ENCODE peak calls at places on chromosomes 1 and 21, in five cellular contexts. H is putamen; I is esophagus squamous epithelium; A is GM04504; X is activated naive CD4-positive, alpha-beta T cell. V is an unnamed sample.

GRCh38 chr1:185441608-185442007 is 124.6 kb upstream of the IVNS1ABP start:
- DNase-seq in H (no peak), I (no peak), A (no peak), X (no peak), V (no peak)

GRCh38 chr1:77514871-77515776 is 167.3 kb downstream of the ZZZ3 start:
- DNase-seq in H (peak), I (no peak), A (no peak), X (no peak), V (no peak)

GRCh38 chr21:46155514-46156377 is at the start of gene FTCD:
- DNase-seq in H (no peak), I (no peak), A (no peak), X (no peak), V (no peak)

GRCh38 chr1:52098139-52098871 is 42.2 kb downstream of the BTF3L4 start:
- DNase-seq in H (no peak), I (no peak), A (no peak), X (no peak), V (no peak)

GRCh38 chr1:13878001-13878400 is 178.0 kb downstream of the PRDM2 start:
- DNase-seq in H (no peak), I (no peak), A (no peak), X (no peak), V (no peak)

GRCh38 chr1:200306954-200307754 is 102.7 kb downstream of the ZNF281 start:
- DNase-seq in H (no peak), I (no peak), A (no peak), X (no peak), V (no peak)

GRCh38 chr1:225467193-225468020 is 39.6 kb upstream of the LBR start:
- DNase-seq in H (no peak), I (peak), A (no peak), X (peak), V (peak)

GRCh38 chr1:146007048-146007784 is 10.8 kb upstream of the TXNIP start:
- DNase-seq in H (peak), I (no peak), A (peak), X (peak), V (no peak)

GRCh38 chr1:220511183-220511582 is 16.8 kb upstream of the MARK1 start:
- DNase-seq in H (no peak), I (no peak), A (no peak), X (no peak), V (no peak)

GRCh38 chr1:185016880-185017279 is 28.5 kb upstream of the RNF2 start:
- DNase-seq in H (no peak), I (no peak), A (no peak), X (no peak), V (no peak)

GRCh38 chr1:199308349-199308846 is 669.6 kb downstream of the PTPRC start:
- DNase-seq in H (no peak), I (no peak), A (no peak), X (no peak), V (no peak)

GRCh38 chr1:184753608-184754478 is 815 bp downstream of the EDEM3 start:
- DNase-seq in H (peak), I (peak), A (no peak), X (peak), V (peak)

GRCh38 chr1:46219551-46220520 is 16.7 kb downstream of the LURAP1 start:
- DNase-seq in H (no peak), I (no peak), A (no peak), X (no peak), V (no peak)

GRCh38 chr1:87180682-87181081 is 148.0 kb upstream of the LMO4 start:
- DNase-seq in H (no peak), I (no peak), A (no peak), X (no peak), V (no peak)

GRCh38 chr1:18373882-18374493 is 106.7 kb upstream of the KLHDC7A start:
- DNase-seq in H (no peak), I (no peak), A (no peak), X (no peak), V (no peak)

GRCh38 chr1:82778612-82779011 is 977.9 kb downstream of the ADGRL2 start:
- DNase-seq in H (no peak), I (no peak), A (no peak), X (no peak), V (no peak)

GRCh38 chr1:46806196-46807020 is 7.6 kb downstream of the CYP4B1 start:
- DNase-seq in H (peak), I (no peak), A (no peak), X (no peak), V (no peak)

GRCh38 chr1:14259191-14259757 is 339.2 kb upstream of the KAZN start:
- DNase-seq in H (peak), I (peak), A (no peak), X (no peak), V (no peak)

GRCh38 chr1:26994020-26994745 is 691 bp downstream of the TRNP1 start:
- DNase-seq in H (no peak), I (no peak), A (no peak), X (no peak), V (no peak)

GRCh38 chr21:44893278-44893556 is 19.7 kb upstream of the PTTG1IP start:
- DNase-seq in H (no peak), I (no peak), A (no peak), X (no peak), V (no peak)

GRCh38 chr21:16870116-16870515 is 642.7 kb upstream of the CXADR start:
- DNase-seq in H (no peak), I (no peak), A (peak), X (no peak), V (no peak)

GRCh38 chr1:160489513-160490261 is 33.4 kb downstream of the SLAMF6 start:
- DNase-seq in H (no peak), I (no peak), A (no peak), X (no peak), V (no peak)

GRCh38 chr1:207145401-207146058 is 41.5 kb downstream of the C4BPA start:
- DNase-seq in H (peak), I (no peak), A (no peak), X (no peak), V (no peak)

GRCh38 chr1:32122141-32122540 is 14.3 kb downstream of the KPNA6 start:
- DNase-seq in H (no peak), I (no peak), A (no peak), X (no peak), V (no peak)

GRCh38 chr1:19317126-19317910 is 5.2 kb downstream of the SLC66A1 start:
- DNase-seq in H (no peak), I (no peak), A (no peak), X (no peak), V (no peak)

GRCh38 chr1:25090707-25091422 is 141.4 kb downstream of the SYF2 start:
- DNase-seq in H (no peak), I (no peak), A (no peak), X (no peak), V (no peak)

GRCh38 chr1:58013237-58013636 is 533.3 kb downstream of the OMA1 start:
- DNase-seq in H (no peak), I (no peak), A (no peak), X (no peak), V (no peak)

V was measured in stimulated activated CD8-positive, alpha-beta memory T cell treated with anti-CD3 and anti-CD28 coated beads, Interleukin-15, amount 100 ng/mL, for 4 hours.